ENCODE peak calls at places on chromosome 17, in six cellular contexts. One of them, this sample, is unnamed.

GRCh38 chr17:19812407-19812806 is 55.3 kb downstream of the ULK2 start:
- DNase-seq in AG04450: no peak
- DNase-seq in sigmoid colon: no peak
- DNase-seq in prostate gland: no peak
- DNase-seq in fibroblast of lung: peak; percentile 7
- DNase-seq in H1: no peak
- DNase-seq in this sample: no peak

GRCh38 chr17:80833952-80834895 is 157.4 kb upstream of the CHMP6 start:
- DNase-seq in fibroblast of lung: peak; percentile 77
- DNase-seq in AG04450: no peak
- DNase-seq in sigmoid colon: peak; percentile 90
- DNase-seq in H1: no peak
- DNase-seq in prostate gland: no peak
- DNase-seq in this sample: no peak

GRCh38 chr17:7356779-7357178 is 1.8 kb downstream of the TMEM95 start:
- DNase-seq in AG04450: no peak
- DNase-seq in H1: no peak
- DNase-seq in fibroblast of lung: no peak
- DNase-seq in sigmoid colon: no peak
- DNase-seq in prostate gland: no peak
- DNase-seq in this sample: no peak

GRCh38 chr17:49645654-49646053 is 32.2 kb downstream of the SPOP start:
- DNase-seq in sigmoid colon: no peak
- DNase-seq in AG04450: no peak
- DNase-seq in fibroblast of lung: no peak
- DNase-seq in H1: no peak
- DNase-seq in prostate gland: no peak
- DNase-seq in this sample: no peak

GRCh38 chr17:4940625-4941021 is 555 bp downstream of the RNF167 start:
- DNase-seq in fibroblast of lung: no peak
- DNase-seq in prostate gland: no peak
- DNase-seq in AG04450: no peak
- DNase-seq in H1: no peak
- DNase-seq in sigmoid colon: no peak
- DNase-seq in this sample: no peak

GRCh38 chr17:48375356-48375755 is 54.7 kb downstream of the SKAP1 start:
- DNase-seq in H1: no peak
- DNase-seq in AG04450: peak; percentile 1
- DNase-seq in fibroblast of lung: peak; percentile 71
- DNase-seq in prostate gland: no peak
- DNase-seq in sigmoid colon: no peak
- DNase-seq in this sample: no peak

GRCh38 chr17:33511670-33512069 is 218.6 kb upstream of the ASIC2 start:
- DNase-seq in fibroblast of lung: no peak
- DNase-seq in AG04450: no peak
- DNase-seq in sigmoid colon: no peak
- DNase-seq in H1: no peak
- DNase-seq in prostate gland: no peak
- DNase-seq in this sample: no peak

GRCh38 chr17:57881143-57881542 is 31.3 kb upstream of the MRPS23 start:
- DNase-seq in sigmoid colon: no peak
- DNase-seq in AG04450: peak; percentile 87
- DNase-seq in prostate gland: no peak
- DNase-seq in fibroblast of lung: peak; percentile 85
- DNase-seq in H1: no peak
- DNase-seq in this sample: no peak

GRCh38 chr17:66849136-66849655 is 14.3 kb downstream of the CACNG5 start:
- DNase-seq in AG04450: no peak
- DNase-seq in H1: no peak
- DNase-seq in prostate gland: no peak
- DNase-seq in fibroblast of lung: no peak
- DNase-seq in sigmoid colon: no peak
- DNase-seq in this sample: no peak

GRCh38 chr17:4310349-4311060 is 46.7 kb upstream of the ANKFY1 start:
- DNase-seq in fibroblast of lung: peak; percentile 47
- DNase-seq in H1: no peak
- DNase-seq in prostate gland: no peak
- DNase-seq in sigmoid colon: no peak
- DNase-seq in AG04450: no peak
- DNase-seq in this sample: no peak

DNA sequence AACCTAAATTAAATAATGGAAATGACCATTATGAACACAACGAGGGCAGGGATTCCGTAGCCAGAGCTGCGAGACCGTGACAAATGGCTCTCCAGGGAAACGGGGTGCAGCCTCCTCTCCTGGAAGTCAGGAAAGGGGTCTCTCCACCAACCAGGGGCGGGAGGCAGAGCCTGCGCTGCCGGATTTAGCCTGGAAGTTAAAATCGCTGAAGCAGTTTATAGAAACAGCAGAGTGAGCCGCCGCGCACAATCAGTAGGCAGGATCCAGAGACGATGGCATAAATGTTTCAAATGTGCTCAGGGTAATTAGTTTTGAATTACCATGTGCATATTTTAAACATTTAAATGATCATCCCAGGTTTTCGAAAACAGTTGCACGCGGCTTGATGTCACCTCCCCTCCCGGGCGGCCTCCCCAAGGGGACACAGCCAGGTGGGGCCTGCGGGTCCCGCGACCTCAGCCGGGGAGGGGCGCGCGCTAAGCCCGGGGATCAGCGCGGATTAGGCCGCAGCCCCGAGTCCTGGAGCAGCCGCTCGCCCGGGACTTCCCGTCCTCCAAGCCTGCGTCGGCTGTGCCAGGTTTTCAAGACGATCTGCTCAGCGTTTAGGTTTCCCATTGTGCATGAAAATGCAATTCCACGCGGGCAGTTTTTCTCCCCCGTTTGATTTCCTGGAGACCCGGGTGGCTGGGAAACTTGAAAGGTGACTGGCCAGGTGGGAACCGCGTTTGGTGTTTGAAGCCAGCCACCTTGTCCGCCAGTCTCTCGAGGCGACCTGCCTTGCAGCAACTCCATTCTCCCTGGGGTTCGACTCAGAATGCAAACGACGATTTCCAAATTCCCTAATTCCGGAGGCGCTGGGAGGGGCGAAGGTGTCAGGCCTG is 78.3 kb downstream of the RPA1 start:
- DNase-seq in sigmoid colon: no peak
- DNase-seq in fibroblast of lung: peak; percentile 34
- DNase-seq in prostate gland: no peak
- DNase-seq in AG04450: no peak
- DNase-seq in H1: peak; percentile 77
- DNase-seq in this sample: no peak
- H3K4me3 ChIP-seq in sigmoid colon: no peak overlapping the region
- H3K4me3 ChIP-seq in fibroblast of lung: peak overlapping the region; percentile 18
- H3K4me3 ChIP-seq in prostate gland: no peak overlapping the region
- H3K4me3 ChIP-seq in AG04450: peak overlapping the region; percentile 32
- H3K4me3 ChIP-seq in H1: peak overlapping the region; percentile 34
- H3K4me3 ChIP-seq in this sample: peak overlapping the region; percentile 55

GRCh38 chr17:36948717-36949460 is at the start of gene AATF:
- DNase-seq in sigmoid colon: peak; percentile 98
- DNase-seq in AG04450: peak; percentile 90
- DNase-seq in H1: peak; percentile 99
- DNase-seq in fibroblast of lung: peak; percentile 95
- DNase-seq in prostate gland: peak; percentile 95
- DNase-seq in this sample: peak; percentile 84
- TF ChIP-seq CTCF in sigmoid colon: no peak
- TF ChIP-seq CTCF in AG04450: no peak
- TF ChIP-seq CTCF in H1: no peak
- TF ChIP-seq CTCF in fibroblast of lung: no peak
- TF ChIP-seq CTCF in prostate gland: no peak
- TF ChIP-seq CTCF in this sample: no peak

GRCh38 chr17:78214706-78215061 is 631 bp downstream of the BIRC5 start:
- DNase-seq in fibroblast of lung: no peak
- DNase-seq in prostate gland: no peak
- DNase-seq in sigmoid colon: no peak
- DNase-seq in H1: no peak
- DNase-seq in AG04450: no peak
- DNase-seq in this sample: no peak

GRCh38 chr17:78210111-78210510 is 3.9 kb upstream of the BIRC5 start:
- DNase-seq in sigmoid colon: no peak
- DNase-seq in AG04450: no peak
- DNase-seq in H1: no peak
- DNase-seq in fibroblast of lung: no peak
- DNase-seq in prostate gland: no peak
- DNase-seq in this sample: no peak

GRCh38 chr17:78211032-78211431 is 3.0 kb upstream of the BIRC5 start:
- DNase-seq in fibroblast of lung: no peak
- DNase-seq in H1: no peak
- DNase-seq in prostate gland: no peak
- DNase-seq in AG04450: no peak
- DNase-seq in sigmoid colon: no peak
- DNase-seq in this sample: no peak

GRCh38 chr17:78219396-78220150 is 5.5 kb downstream of the BIRC5 start:
- DNase-seq in AG04450: no peak
- DNase-seq in H1: no peak
- DNase-seq in sigmoid colon: no peak
- DNase-seq in fibroblast of lung: no peak
- DNase-seq in prostate gland: no peak
- DNase-seq in this sample: no peak

GRCh38 chr17:78214016-78214705 is at the start of gene BIRC5:
- DNase-seq in H1: peak; percentile 96
- DNase-seq in fibroblast of lung: peak; percentile 83
- DNase-seq in AG04450: peak; percentile 23
- DNase-seq in sigmoid colon: peak; percentile 91
- DNase-seq in prostate gland: peak; percentile 82
- DNase-seq in this sample: peak; percentile 66
- H3K27ac ChIP-seq in H1: no peak within 1 kb of the TSS
- H3K27ac ChIP-seq in fibroblast of lung: peak within 1 kb of the TSS; percentile 85
- H3K27ac ChIP-seq in AG04450: peak within 1 kb of the TSS; percentile 2
- H3K27ac ChIP-seq in sigmoid colon: no peak within 1 kb of the TSS
- H3K27ac ChIP-seq in prostate gland: no peak within 1 kb of the TSS
- H3K27ac ChIP-seq in this sample: no peak within 1 kb of the TSS

GRCh38 chr17:64128787-64129514 is 993 bp downstream of the ERN1 start:
- DNase-seq in AG04450: no peak
- DNase-seq in H1: no peak
- DNase-seq in fibroblast of lung: peak; percentile 43
- DNase-seq in sigmoid colon: peak; percentile 74
- DNase-seq in prostate gland: peak; percentile 46
- DNase-seq in this sample: no peak
- H3K4me3 ChIP-seq in AG04450: peak overlapping the region; percentile 68
- H3K4me3 ChIP-seq in H1: peak overlapping the region; percentile 74
- H3K4me3 ChIP-seq in fibroblast of lung: peak overlapping the region; percentile 54
- H3K4me3 ChIP-seq in sigmoid colon: peak overlapping the region; percentile 92
- H3K4me3 ChIP-seq in prostate gland: peak overlapping the region; percentile 78
- H3K4me3 ChIP-seq in this sample: peak overlapping the region; percentile 92